ENCODE peak calls at places on chromosomes 6 and 20, in eight cellular contexts. H is CD8-positive, alpha-beta T cell; S is Peyer's patch; P is upper lobe of right lung; A is A549; I is CD4-positive, alpha-beta T cell; D is esophagus squamous epithelium; L is tibial artery. T is an unnamed sample.

GRCh38 chr20:59933296-59933848 is at the start of gene SYCP2:
- DNase-seq in H (peak), S (peak), P (peak), A (peak), I (peak), D (no peak), L (peak), T (peak)

GRCh38 chr6:138971601-138972000 is 16.5 kb downstream of the REPS1 start:
- DNase-seq in H (no peak), S (no peak), P (no peak), A (no peak), I (no peak), D (no peak), L (no peak), T (no peak)

GRCh38 chr20:49647509-49647908 is 66.2 kb downstream of the B4GALT5 start:
- DNase-seq in H (no peak), S (no peak), P (no peak), A (peak), I (no peak), D (no peak), L (no peak), T (no peak)

GRCh38 chr20:1663917-1664316 is 6.3 kb upstream of the SIRPG start:
- DNase-seq in H (peak), S (no peak), P (no peak), A (no peak), I (no peak), D (no peak), L (no peak), T (no peak)

GRCh38 chr20:11207749-11208502 is 534.1 kb upstream of the JAG1 start:
- DNase-seq in H (no peak), S (no peak), P (no peak), A (peak), I (no peak), D (no peak), L (peak), T (no peak)

GRCh38 chr6:156601156-156601820 is 175.9 kb upstream of the ARID1B start:
- DNase-seq in H (no peak), S (no peak), P (no peak), A (no peak), I (no peak), D (no peak), L (no peak), T (no peak)

GRCh38 chr20:38204936-38205435 is 39.9 kb upstream of the TGM2 start:
- DNase-seq in H (no peak), S (no peak), P (no peak), A (no peak), I (no peak), D (no peak), L (no peak), T (no peak)

GRCh38 chr20:25058797-25059486 is 1.0 kb upstream of the ACSS1 start:
- DNase-seq in H (no peak), S (peak), P (peak), A (no peak), I (no peak), D (no peak), L (peak), T (peak)

GRCh38 chr20:41347523-41348429 is 7.2 kb downstream of the LPIN3 start:
- DNase-seq in H (no peak), S (no peak), P (no peak), A (no peak), I (no peak), D (no peak), L (no peak), T (no peak)

GRCh38 chr6:150069707-150070106 is 786 bp upstream of the ULBP3 start:
- DNase-seq in H (no peak), S (no peak), P (no peak), A (no peak), I (no peak), D (no peak), L (peak), T (peak)

GRCh38 chr6:6556738-6557503 is 31.6 kb upstream of the LY86 start:
- DNase-seq in H (peak), S (peak), P (no peak), A (peak), I (peak), D (no peak), L (no peak), T (peak)
- H3K27ac ChIP-seq in H (no peak), S (no peak), P (no peak), A (no peak), I (no peak), D (no peak), L (no peak), T (no peak)

GRCh38 chr6:44918893-44919292 is 409.2 kb upstream of the RUNX2 start:
- DNase-seq in H (no peak), S (no peak), P (no peak), A (no peak), I (no peak), D (no peak), L (no peak), T (no peak)

GRCh38 chr6:44925100-44925739 is 402.9 kb upstream of the RUNX2 start:
- DNase-seq in H (no peak), S (no peak), P (no peak), A (peak), I (peak), D (no peak), L (no peak), T (no peak)

GRCh38 chr6:44920952-44921491 is 407.1 kb upstream of the RUNX2 start:
- DNase-seq in H (no peak), S (no peak), P (no peak), A (no peak), I (no peak), D (no peak), L (no peak), T (no peak)

GRCh38 chr6:44923416-44923815 is 404.7 kb upstream of the RUNX2 start:
- DNase-seq in H (no peak), S (no peak), P (no peak), A (no peak), I (no peak), D (no peak), L (no peak), T (no peak)

DNA sequence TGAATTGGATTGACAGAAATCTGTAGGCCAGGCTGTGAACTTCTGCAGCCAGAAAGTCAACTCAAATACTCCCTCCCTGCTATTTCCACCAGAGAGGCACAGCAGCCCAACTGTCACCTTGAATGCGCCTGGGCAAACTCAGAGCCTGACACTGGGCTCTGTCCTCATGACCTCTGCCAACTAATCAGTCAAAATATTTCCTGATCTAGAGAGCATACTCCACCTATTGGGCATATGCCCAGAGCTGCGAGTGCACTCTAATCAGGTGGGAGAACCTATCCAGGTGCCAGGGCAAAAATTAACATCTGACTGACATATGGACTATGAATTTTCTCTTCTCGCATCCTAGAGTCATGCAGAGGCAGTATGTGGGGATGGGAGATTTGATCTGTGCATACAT is 406.3 kb upstream of the RUNX2 start:
- DNase-seq in H (no peak), S (no peak), P (no peak), A (no peak), I (no peak), D (no peak), L (no peak), T (no peak)
- TF ChIP-seq CTCF in H (no peak), S (peak), P (no peak), A (no peak), I (no peak), D (no peak), L (no peak), T (no peak)

DNA sequence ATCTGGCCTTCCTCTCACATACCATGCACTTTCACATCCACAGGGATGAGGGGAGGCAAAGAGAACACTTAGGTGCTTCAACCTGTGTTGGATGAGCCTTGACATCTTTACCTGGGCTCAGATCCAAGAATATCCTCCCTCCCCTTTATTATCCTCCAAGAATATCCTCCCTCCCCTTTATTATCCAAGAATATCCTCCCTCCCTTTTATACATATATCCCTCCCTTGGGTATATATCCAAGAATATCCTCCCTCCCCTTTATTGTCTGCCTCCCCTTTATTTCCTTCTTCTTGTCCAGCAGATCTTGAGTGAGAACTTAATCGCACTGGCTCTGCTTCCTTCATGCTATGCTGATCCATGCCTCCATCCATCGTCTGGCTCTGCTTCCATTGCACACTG is 30.3 kb downstream of the LAMA4 start:
- DNase-seq in H (no peak), S (no peak), P (no peak), A (no peak), I (no peak), D (no peak), L (no peak), T (no peak)
- H3K27ac ChIP-seq in H (no peak), S (peak), P (peak), A (peak), I (no peak), D (peak), L (peak), T (peak)

GRCh38 chr20:19786311-19786710 is 28.3 kb downstream of the RIN2 start:
- DNase-seq in H (no peak), S (no peak), P (no peak), A (no peak), I (no peak), D (no peak), L (peak), T (peak)

GRCh38 chr20:19789446-19789845 is 31.4 kb downstream of the RIN2 start:
- DNase-seq in H (no peak), S (no peak), P (no peak), A (peak), I (no peak), D (no peak), L (no peak), T (no peak)

GRCh38 chr20:19787366-19787765 is 29.3 kb downstream of the RIN2 start:
- DNase-seq in H (no peak), S (no peak), P (no peak), A (no peak), I (no peak), D (no peak), L (no peak), T (no peak)

GRCh38 chr20:19791887-19792286 is 33.8 kb downstream of the RIN2 start:
- DNase-seq in H (no peak), S (no peak), P (no peak), A (no peak), I (no peak), D (no peak), L (no peak), T (no peak)

DNA sequence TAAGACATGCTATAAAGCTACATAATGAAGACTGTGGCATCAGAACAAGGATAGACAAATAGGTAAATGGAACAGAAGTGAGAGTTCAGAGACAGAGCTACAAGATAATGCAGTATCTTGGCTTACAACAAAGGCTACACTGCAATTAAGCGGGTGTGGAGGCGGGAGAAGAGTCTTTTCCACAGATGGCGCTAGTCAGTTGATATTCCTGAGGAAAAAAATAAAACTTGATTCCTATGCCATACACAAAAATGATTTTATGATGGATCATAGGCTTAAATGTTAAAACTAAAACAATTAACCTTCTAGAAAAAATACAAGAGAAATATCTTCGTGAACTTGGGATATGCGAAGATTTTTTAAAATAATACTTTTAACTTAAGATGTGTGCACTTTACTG is 31.0 kb downstream of the RIN2 start:
- DNase-seq in H (no peak), S (no peak), P (no peak), A (peak), I (no peak), D (no peak), L (no peak), T (no peak)
- TF ChIP-seq CTCF in H (no peak), S (no peak), P (no peak), A (no peak), I (no peak), D (no peak), L (no peak), T (no peak)

GRCh38 chr6:40461643-40462042 is 125.5 kb downstream of the LRFN2 start:
- DNase-seq in H (no peak), S (no peak), P (no peak), A (no peak), I (no peak), D (no peak), L (no peak), T (no peak)

GRCh38 chr6:40457261-40457660 is 129.9 kb downstream of the LRFN2 start:
- DNase-seq in H (no peak), S (no peak), P (no peak), A (no peak), I (no peak), D (no peak), L (no peak), T (no peak)

GRCh38 chr6:40455686-40456389 is 131.3 kb downstream of the LRFN2 start:
- DNase-seq in H (no peak), S (no peak), P (no peak), A (no peak), I (no peak), D (no peak), L (no peak), T (no peak)

GRCh38 chr6:40456390-40457013 is 130.7 kb downstream of the LRFN2 start:
- DNase-seq in H (no peak), S (no peak), P (no peak), A (no peak), I (no peak), D (no peak), L (no peak), T (no peak)
- H3K27ac ChIP-seq in H (no peak), S (no peak), P (no peak), A (no peak), I (no peak), D (no peak), L (no peak), T (no peak)

GRCh38 chr6:7899889-7900213 is 10.7 kb downstream of the TXNDC5 start:
- DNase-seq in H (no peak), S (no peak), P (no peak), A (no peak), I (no peak), D (no peak), L (no peak), T (no peak)

GRCh38 chr6:7901056-7901455 is 9.5 kb downstream of the TXNDC5 start:
- DNase-seq in H (no peak), S (no peak), P (no peak), A (no peak), I (no peak), D (no peak), L (no peak), T (peak)

GRCh38 chr6:7900621-7901020 is 10.0 kb downstream of the TXNDC5 start:
- DNase-seq in H (no peak), S (no peak), P (no peak), A (no peak), I (no peak), D (no peak), L (no peak), T (no peak)

GRCh38 chr6:7897461-7898192 is 13.0 kb downstream of the TXNDC5 start:
- DNase-seq in H (no peak), S (no peak), P (no peak), A (no peak), I (no peak), D (no peak), L (no peak), T (no peak)

GRCh38 chr6:7899046-7899888 is 11.3 kb downstream of the TXNDC5 start:
- DNase-seq in H (no peak), S (no peak), P (no peak), A (peak), I (no peak), D (no peak), L (no peak), T (peak)
- TF ChIP-seq CTCF in H (no peak), S (peak), P (peak), A (peak), I (no peak), D (no peak), L (no peak), T (peak)

DNA sequence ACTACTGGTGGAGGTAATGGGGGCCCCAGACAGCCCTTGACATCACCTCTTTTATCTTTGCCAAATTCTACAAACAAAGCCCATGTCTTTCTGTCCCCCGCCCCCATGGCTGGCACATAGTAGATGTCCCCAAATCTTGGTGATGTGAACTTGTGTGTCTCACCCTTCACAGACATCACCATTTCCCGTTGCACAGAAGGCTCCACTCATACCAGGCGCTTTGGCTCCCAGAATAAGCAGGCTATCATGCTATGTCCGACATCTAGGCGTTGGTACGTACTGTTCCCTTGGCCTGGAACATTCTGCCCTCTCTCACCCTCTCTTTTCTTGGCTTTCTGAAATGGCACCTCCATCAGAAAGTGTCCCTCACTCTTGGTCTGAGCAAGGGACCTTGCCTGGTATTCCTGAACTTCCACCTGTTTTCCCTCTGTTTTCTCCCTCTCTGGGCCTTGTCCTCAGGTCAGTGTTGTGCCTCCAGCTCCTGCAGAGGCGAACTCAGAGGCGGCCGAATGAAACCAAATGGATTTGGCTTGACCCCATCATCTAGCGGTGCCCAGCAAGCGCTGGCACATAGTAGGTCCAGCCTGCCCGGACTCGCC is 968 bp upstream of the CCN5 start:
- DNase-seq in H (no peak), S (no peak), P (no peak), A (no peak), I (no peak), D (no peak), L (peak), T (no peak)
- H3K27ac ChIP-seq in H (no peak), S (peak), P (peak), A (peak), I (no peak), D (peak), L (peak), T (peak)

GRCh38 chr20:45835230-45836224 is 1.9 kb downstream of the SNX21 start:
- DNase-seq in H (no peak), S (no peak), P (no peak), A (no peak), I (no peak), D (no peak), L (peak), T (peak)
- TF ChIP-seq CTCF in H (no peak), S (no peak), P (no peak), A (no peak), I (no peak), D (no peak), L (no peak), T (no peak)

T was measured in transverse colon.